ENCODE peak calls at places on chromosomes 13 and 19, in eight cellular contexts. U, F, X, B, Y, G, M and E are unnamed samples.

GRCh38 chr13:99704390-99704789 is 203.1 kb downstream of the TM9SF2 start:
- DNase-seq in M (no peak), Y (no peak), X (no peak), F (no peak), B (no peak), G (no peak), U (no peak), E (no peak)

GRCh38 chr13:24511019-24511823 is 1.4 kb downstream of the PARP4 start:
- DNase-seq in X (peak), M (no peak), F (peak), Y (peak), G (peak), U (no peak), B (no peak), E (peak)

GRCh38 chr13:64078025-64078424 is 2662.4 kb upstream of the PCDH20 start:
- DNase-seq in Y (no peak), X (no peak), U (no peak), G (no peak), M (no peak), B (no peak), F (no peak), E (no peak)

GRCh38 chr13:25018729-25019115 is 77.2 kb upstream of the PABPC3 start:
- DNase-seq in U (no peak), X (no peak), M (no peak), F (no peak), B (no peak), G (no peak), Y (no peak), E (no peak)

GRCh38 chr13:76677047-76677446 is 209.2 kb downstream of the KCTD12 start:
- DNase-seq in X (no peak), M (peak), F (peak), B (peak), U (peak), G (peak), Y (no peak), E (peak)

GRCh38 chr13:27605610-27606200 is 14.6 kb downstream of the LNX2 start:
- DNase-seq in U (no peak), Y (no peak), G (peak), M (no peak), X (no peak), B (no peak), F (peak), E (no peak)

GRCh38 chr13:44163108-44163507 is 210.5 kb upstream of the SERP2 start:
- DNase-seq in G (no peak), B (no peak), F (no peak), Y (no peak), U (no peak), X (no peak), M (no peak), E (no peak)

GRCh38 chr13:43787998-43788397 is 1.2 kb upstream of the ENOX1 start:
- DNase-seq in G (peak), M (no peak), F (peak), X (no peak), U (no peak), Y (no peak), B (no peak), E (peak)

GRCh38 chr13:50085063-50085462 is 69.8 kb downstream of the KCNRG start:
- DNase-seq in M (no peak), U (no peak), Y (no peak), G (no peak), X (no peak), B (no peak), F (peak), E (peak)

GRCh38 chr19:33273881-33274662 is 28.3 kb downstream of the CEBPA start:
- DNase-seq in F (peak), U (no peak), X (peak), G (peak), B (peak), Y (no peak), M (no peak), E (peak)

GRCh38 chr19:31340059-31341025 is 8.9 kb downstream of the TSHZ3 start:
- DNase-seq in U (no peak), Y (no peak), G (peak), B (no peak), M (no peak), F (no peak), X (peak), E (peak)

GRCh38 chr13:59047546-59047945 is 1116.2 kb downstream of the DIAPH3 start:
- DNase-seq in B (no peak), Y (no peak), G (peak), U (no peak), X (no peak), F (no peak), M (no peak), E (no peak)

GRCh38 chr19:51882518-51882917 is 5.2 kb downstream of the ZNF577 start:
- DNase-seq in X (no peak), F (no peak), B (no peak), U (no peak), M (no peak), Y (no peak), G (no peak), E (no peak)

GRCh38 chr19:8466018-8466417 is 21.2 kb downstream of the HNRNPM start:
- DNase-seq in B (no peak), Y (no peak), X (no peak), M (no peak), G (peak), F (no peak), U (no peak), E (no peak)

GRCh38 chr19:1026189-1027019 is at the start of gene CNN2:
- DNase-seq in G (peak), F (peak), B (peak), U (peak), X (no peak), Y (peak), M (peak), E (peak)

GRCh38 chr13:77507931-77508776 is 27.4 kb upstream of the SCEL start:
- DNase-seq in B (no peak), F (peak), M (no peak), X (peak), Y (no peak), G (peak), U (no peak), E (peak)

GRCh38 chr13:32087955-32088747 is 56.6 kb downstream of the FRY start:
- DNase-seq in Y (no peak), B (no peak), M (no peak), U (no peak), X (no peak), F (peak), G (peak), E (peak)

GRCh38 chr13:30895773-30896172 is 10.3 kb upstream of the MEDAG start:
- DNase-seq in U (peak), Y (no peak), F (peak), B (no peak), M (peak), G (peak), X (peak), E (peak)

GRCh38 chr13:100875392-100876043 is 200.9 kb upstream of the TMTC4 start:
- DNase-seq in Y (no peak), F (peak), B (no peak), M (no peak), G (peak), X (peak), U (no peak), E (peak)

GRCh38 chr13:44768775-44769578 is 192.8 kb upstream of the TSC22D1 start:
- DNase-seq in B (no peak), M (no peak), X (peak), Y (no peak), U (no peak), G (peak), F (peak), E (no peak)

GRCh38 chr19:57465680-57466381 is 8.9 kb upstream of the VN1R1 start:
- DNase-seq in Y (no peak), X (no peak), M (no peak), G (no peak), U (no peak), B (no peak), F (peak), E (no peak)

GRCh38 chr13:111975539-111976473 is 91.1 kb upstream of the SOX1 start:
- DNase-seq in U (no peak), G (no peak), Y (no peak), X (no peak), B (no peak), F (no peak), M (no peak), E (no peak)

GRCh38 chr13:35720290-35720689 is 243.8 kb upstream of the MAB21L1 start:
- DNase-seq in M (no peak), G (no peak), B (no peak), Y (no peak), F (no peak), X (no peak), U (no peak), E (no peak)

GRCh38 chr13:112842343-112842856 is 126.6 kb upstream of the MCF2L start:
- DNase-seq in G (peak), F (peak), M (peak), B (peak), U (peak), Y (no peak), X (no peak), E (peak)

GRCh38 chr13:101529419-101529818 is 76.9 kb downstream of the ITGBL1 start:
- DNase-seq in B (no peak), F (peak), U (no peak), M (peak), X (peak), Y (peak), G (peak), E (peak)

GRCh38 chr19:30621326-30621920 is 249.2 kb downstream of the ZNF536 start:
- DNase-seq in X (no peak), Y (no peak), B (no peak), U (no peak), M (no peak), G (no peak), F (no peak), E (no peak)

GRCh38 chr13:29850213-29850898 is at the start of gene UBL3:
- DNase-seq in G (peak), M (peak), B (peak), F (peak), U (peak), Y (peak), X (peak), E (peak)

GRCh38 chr19:49888478-49888901 is 8.2 kb downstream of the IL4I1 start:
- DNase-seq in Y (no peak), U (no peak), M (no peak), F (no peak), B (no peak), X (no peak), G (no peak), E (no peak)

GRCh38 chr19:49890349-49891311 is 6.1 kb downstream of the IL4I1 start:
- DNase-seq in Y (peak), U (no peak), B (no peak), M (no peak), F (no peak), X (no peak), G (no peak), E (no peak)

GRCh38 chr19:49889038-49889686 is 7.5 kb downstream of the IL4I1 start:
- DNase-seq in G (no peak), Y (no peak), F (no peak), X (no peak), M (no peak), B (peak), U (no peak), E (no peak)

GRCh38 chr19:49891393-49891792 is 5.3 kb downstream of the IL4I1 start:
- DNase-seq in U (no peak), B (no peak), G (no peak), F (no peak), M (no peak), Y (no peak), X (no peak), E (no peak)

GRCh38 chr19:49889687-49890348 is 6.9 kb downstream of the IL4I1 start:
- DNase-seq in G (peak), B (peak), U (peak), X (no peak), M (peak), Y (peak), F (peak), E (peak)
- H3K4me3 ChIP-seq in G (no peak), B (no peak), U (peak), X (no peak), M (peak), Y (peak), F (peak), E (no peak)

GRCh38 chr19:54478677-54479266 is 5.7 kb upstream of the CDC42EP5 start:
- DNase-seq in F (peak), G (peak), U (no peak), B (no peak), Y (no peak), M (no peak), X (no peak), E (peak)
- TF ChIP-seq CTCF in F (peak), G (peak), U (peak), B (peak), Y (peak), M (peak), X (peak), E (peak)

GRCh38 chr19:50314724-50315700 is 14.2 kb downstream of the KCNC3 start:
- DNase-seq in Y (no peak), X (no peak), M (no peak), U (no peak), B (no peak), G (no peak), F (no peak), E (no peak)
- H3K4me3 ChIP-seq in Y (no peak), X (no peak), M (no peak), U (no peak), B (no peak), G (no peak), F (no peak), E (no peak)

GRCh38 chr19:4590559-4590958 is 31.1 kb upstream of the SEMA6B start:
- DNase-seq in M (no peak), X (no peak), U (no peak), G (no peak), B (no peak), Y (no peak), F (no peak), E (no peak)

GRCh38 chr19:4592445-4592844 is 33.0 kb upstream of the SEMA6B start:
- DNase-seq in B (no peak), M (no peak), Y (no peak), U (no peak), X (no peak), G (no peak), F (no peak), E (no peak)

GRCh38 chr19:4587527-4587926 is 28.0 kb upstream of the SEMA6B start:
- DNase-seq in B (no peak), F (no peak), G (no peak), Y (no peak), X (no peak), M (no peak), U (no peak), E (no peak)

GRCh38 chr19:4591296-4591695 is 31.8 kb upstream of the SEMA6B start:
- DNase-seq in B (no peak), M (no peak), G (no peak), X (no peak), F (no peak), U (no peak), Y (no peak), E (no peak)

DNA sequence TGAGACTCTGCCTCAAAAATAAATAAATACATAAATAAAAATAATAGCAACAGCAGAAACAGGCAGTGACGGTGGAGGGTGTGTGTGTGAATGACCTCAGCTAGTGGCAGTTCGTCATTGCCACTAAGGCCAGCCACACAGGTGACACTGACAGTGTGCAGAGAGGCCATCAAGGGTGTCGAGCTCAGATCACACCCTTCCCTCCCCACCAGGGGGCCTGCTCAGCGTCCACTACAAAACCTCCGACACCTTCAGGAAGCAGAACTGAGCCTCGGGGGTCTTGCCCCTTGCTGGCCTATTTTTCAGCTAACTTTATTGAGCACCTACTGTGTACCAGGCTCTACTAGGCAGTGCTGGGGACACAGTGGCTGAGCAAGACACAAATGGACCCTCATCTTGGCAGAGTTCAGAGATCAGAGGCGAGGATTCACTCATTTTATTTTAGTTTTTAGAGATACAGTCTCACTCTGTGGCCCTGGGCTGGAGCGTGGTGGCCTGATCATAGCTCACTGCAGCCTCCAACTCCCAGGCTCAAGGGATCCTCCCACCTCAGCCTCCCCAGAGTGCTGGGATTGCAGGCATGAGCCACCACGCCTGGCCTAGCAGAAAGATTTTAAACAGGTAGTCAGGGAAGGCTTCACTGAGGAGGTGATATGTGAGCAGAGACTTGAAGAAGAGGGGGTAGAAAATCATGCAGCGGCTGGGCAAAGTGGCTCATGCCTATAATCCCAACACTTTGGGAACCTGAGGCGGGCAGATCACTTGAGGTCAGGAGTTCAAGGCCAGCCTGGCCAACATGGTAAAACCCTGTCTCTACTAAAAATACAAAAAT is 30.3 kb upstream of the SEMA6B start:
- DNase-seq in X (no peak), M (no peak), F (no peak), U (no peak), G (no peak), Y (no peak), B (no peak), E (no peak)
- TF ChIP-seq CTCF in X (peak), M (peak), F (peak), U (no peak), G (peak), Y (no peak), B (peak), E (peak)